ENCODE peak calls at places on chromosomes 5 and 9, in seven cellular contexts. L is left ventricle myocardium inferior; P is heart right ventricle; I is Panc1; E is CD4-positive, alpha-beta memory T cell; X is H9; Z is right lobe of liver. M is an unnamed sample. For H3K9me3 and H3K4me1, the result is how much of the 10 kb centered on the place peaks cover.

GRCh38 chr5:66021585-66021984 is 95.2 kb downstream of the ERBIN start:
- DNase-seq in I (no peak), Z (no peak), E (no peak), X (no peak), L (no peak), P (no peak), M (no peak)

GRCh38 chr5:84474126-84474525 is 89.4 kb upstream of the EDIL3 start:
- DNase-seq in E (no peak), Z (no peak), X (no peak), L (no peak), P (no peak), I (no peak), M (no peak)

GRCh38 chr5:18761801-18762200 is 1127.5 kb downstream of the TAF11L14 start:
- DNase-seq in Z (no peak), I (no peak), E (no peak), X (no peak), P (no peak), L (no peak), M (no peak)

GRCh38 chr9:87702921-87703320 is 23.0 kb upstream of the CTSL start:
- DNase-seq in X (no peak), Z (no peak), P (no peak), E (no peak), I (no peak), L (no peak), M (no peak)

GRCh38 chr5:93596676-93597441 is 13.8 kb downstream of the NR2F1 start:
- DNase-seq in P (no peak), L (no peak), X (peak), E (no peak), Z (no peak), I (no peak), M (no peak)

GRCh38 chr5:1745190-1745805 is 54.3 kb downstream of the MRPL36 start:
- DNase-seq in X (peak), E (no peak), Z (peak), L (no peak), P (no peak), I (no peak), M (peak)

GRCh38 chr9:126945682-126946081 is 31.1 kb downstream of the RALGPS1 start:
- DNase-seq in L (no peak), Z (no peak), X (no peak), E (no peak), I (no peak), P (no peak), M (no peak)

GRCh38 chr9:109244179-109245132 is 76.4 kb downstream of the EPB41L4B start:
- DNase-seq in Z (peak), P (peak), X (peak), E (peak), L (peak), I (peak), M (peak)

GRCh38 chr9:131382850-131383729 is 10.8 kb upstream of the PRRC2B start:
- DNase-seq in Z (no peak), E (no peak), I (no peak), L (peak), X (peak), P (no peak), M (peak)

GRCh38 chr5:139132515-139132914 is 65.7 kb downstream of the SIL1 start:
- DNase-seq in X (no peak), P (no peak), L (no peak), Z (no peak), I (no peak), E (no peak), M (no peak)

GRCh38 chr5:116763987-116764866 is 189.6 kb upstream of the SEMA6A start:
- DNase-seq in L (no peak), P (no peak), I (no peak), Z (no peak), X (no peak), E (no peak), M (no peak)

GRCh38 chr9:93228453-93228852 is 44.5 kb downstream of the WNK2 start:
- DNase-seq in Z (no peak), P (no peak), L (no peak), X (no peak), E (no peak), I (no peak), M (no peak)

GRCh38 chr5:98771389-98772109 is 1.9 kb upstream of the RGMB start:
- DNase-seq in P (no peak), L (no peak), E (peak), Z (no peak), X (peak), I (peak), M (peak)

GRCh38 chr5:96247097-96247675 is 185.9 kb downstream of the PCSK1 start:
- DNase-seq in E (no peak), Z (no peak), P (no peak), L (no peak), X (no peak), I (no peak), M (peak)

GRCh38 chr9:121930970-121931369 is 162.1 kb downstream of the TTLL11 start:
- DNase-seq in Z (peak), L (no peak), P (no peak), I (no peak), E (no peak), X (no peak), M (no peak)

GRCh38 chr9:128159073-128159783 is 837 bp upstream of the BBLN start:
- DNase-seq in Z (no peak), L (no peak), I (no peak), P (no peak), E (peak), X (no peak), M (peak)

GRCh38 chr5:173232499-173233346 is 2.3 kb downstream of the NKX2-5 start:
- DNase-seq in L (no peak), E (no peak), Z (no peak), X (peak), P (peak), I (no peak), M (no peak)

GRCh38 chr5:176995896-176996767 is 10.4 kb downstream of the UIMC1 start:
- DNase-seq in L (no peak), P (no peak), X (no peak), I (no peak), Z (no peak), E (no peak), M (peak)

GRCh38 chr5:39506216-39506615 is 81.4 kb upstream of the DAB2 start:
- DNase-seq in L (peak), P (no peak), Z (no peak), I (no peak), X (no peak), E (no peak), M (no peak)

GRCh38 chr5:68739752-68740151 is 354.1 kb upstream of the SLC30A5 start:
- DNase-seq in Z (no peak), X (no peak), L (no peak), I (no peak), P (no peak), E (no peak), M (no peak)

GRCh38 chr9:34997375-34997774 is 7.8 kb downstream of the DNAJB5 start:
- DNase-seq in E (no peak), L (no peak), X (no peak), Z (no peak), I (no peak), P (no peak), M (no peak)

GRCh38 chr9:89919171-89919681 is 314.4 kb downstream of the GADD45G start:
- DNase-seq in P (peak), L (peak), E (peak), X (peak), I (peak), Z (peak), M (no peak)

GRCh38 chr5:67350185-67350584 is 153.6 kb upstream of the CD180 start:
- DNase-seq in L (no peak), X (no peak), E (no peak), P (no peak), Z (no peak), I (no peak), M (no peak)

GRCh38 chr9:131578778-131579504 is 33.6 kb downstream of the PRRT1B start:
- DNase-seq in Z (peak), L (no peak), X (no peak), P (no peak), I (no peak), E (peak), M (peak)

GRCh38 chr9:25700430-25700829 is 22.2 kb upstream of the TUSC1 start:
- DNase-seq in E (no peak), Z (no peak), P (no peak), L (no peak), I (no peak), X (no peak), M (no peak)

GRCh38 chr5:65907138-65907537 is 19.2 kb upstream of the ERBIN start:
- DNase-seq in Z (no peak), I (no peak), X (no peak), L (no peak), P (no peak), E (no peak), M (no peak)

GRCh38 chr5:3269400-3270169 is 326.0 kb upstream of the IRX1 start:
- DNase-seq in I (no peak), P (no peak), E (no peak), Z (no peak), X (no peak), L (no peak), M (no peak)

GRCh38 chr5:120394259-120394658 is 69.8 kb upstream of the PRR16 start:
- DNase-seq in E (no peak), I (no peak), X (no peak), Z (no peak), L (no peak), P (no peak), M (no peak)

GRCh38 chr5:148120317-148120716 is 48.0 kb upstream of the SPINK14 start:
- DNase-seq in X (no peak), I (no peak), E (no peak), P (no peak), Z (no peak), L (no peak), M (no peak)

GRCh38 chr5:57494104-57495098 is 11.8 kb upstream of the ACTBL2 start:
- DNase-seq in X (no peak), L (peak), I (no peak), P (peak), E (peak), Z (peak), M (peak)

GRCh38 chr9:84003246-84003645 is 22.6 kb downstream of the RMI1 start:
- DNase-seq in I (no peak), Z (no peak), X (no peak), L (no peak), P (no peak), E (no peak), M (no peak)

GRCh38 chr9:110089681-110090370 is 118.1 kb downstream of the C9orf152 start:
- DNase-seq in Z (no peak), L (no peak), X (no peak), P (no peak), E (no peak), I (no peak), M (no peak)

GRCh38 chr9:114180701-114181582 is 25.6 kb downstream of the COL27A1 start:
- DNase-seq in L (peak), E (no peak), I (no peak), Z (no peak), P (no peak), X (no peak), M (no peak)

GRCh38 chr9:109467936-109468335 is 30.2 kb downstream of the PTPN3 start:
- DNase-seq in Z (no peak), X (no peak), L (no peak), I (no peak), P (no peak), E (no peak), M (no peak)

GRCh38 chr5:78008356-78008967 is 232.3 kb upstream of the TBCA start:
- DNase-seq in I (peak), Z (no peak), E (no peak), P (no peak), X (no peak), L (no peak), M (peak)

GRCh38 chr5:115417076-115417475 is 120.6 kb upstream of the CCDC112 start:
- DNase-seq in E (no peak), P (no peak), X (no peak), I (no peak), L (no peak), Z (no peak), M (no peak)

GRCh38 chr5:54760182-54760935 is 225.0 kb downstream of the ESM1 start:
- DNase-seq in L (no peak), E (no peak), X (no peak), P (no peak), Z (no peak), I (no peak), M (peak)

GRCh38 chr9:111662851-111663823 is 1.7 kb downstream of the GNG10 start:
- DNase-seq in P (no peak), L (no peak), Z (no peak), E (peak), X (peak), I (no peak), M (no peak)

GRCh38 chr5:141269195-141269594 is 24.0 kb downstream of the PCDHB15 start:
- DNase-seq in E (no peak), P (no peak), X (no peak), L (no peak), I (no peak), Z (no peak), M (no peak)
- H3K9me3 ChIP-seq in E (under half), P (under half), X (under half), L (half or more), I (half or more), Z (under half), M (under half)

GRCh38 chr5:179822059-179822432 is 1.3 kb downstream of the SQSTM1 start:
- DNase-seq in E (no peak), P (no peak), I (no peak), Z (no peak), L (no peak), X (no peak), M (no peak)

GRCh38 chr5:179820483-179821297 is at the start of gene SQSTM1:
- DNase-seq in Z (peak), L (peak), I (no peak), E (peak), P (peak), X (peak), M (peak)

GRCh38 chr5:179820127-179820482 is 600 bp upstream of the SQSTM1 start:
- DNase-seq in Z (no peak), E (no peak), P (no peak), L (no peak), I (no peak), X (no peak), M (peak)

GRCh38 chr5:179822444-179822990 is 1.8 kb downstream of the SQSTM1 start:
- DNase-seq in X (no peak), I (no peak), Z (no peak), E (no peak), L (no peak), P (no peak), M (peak)

DNA sequence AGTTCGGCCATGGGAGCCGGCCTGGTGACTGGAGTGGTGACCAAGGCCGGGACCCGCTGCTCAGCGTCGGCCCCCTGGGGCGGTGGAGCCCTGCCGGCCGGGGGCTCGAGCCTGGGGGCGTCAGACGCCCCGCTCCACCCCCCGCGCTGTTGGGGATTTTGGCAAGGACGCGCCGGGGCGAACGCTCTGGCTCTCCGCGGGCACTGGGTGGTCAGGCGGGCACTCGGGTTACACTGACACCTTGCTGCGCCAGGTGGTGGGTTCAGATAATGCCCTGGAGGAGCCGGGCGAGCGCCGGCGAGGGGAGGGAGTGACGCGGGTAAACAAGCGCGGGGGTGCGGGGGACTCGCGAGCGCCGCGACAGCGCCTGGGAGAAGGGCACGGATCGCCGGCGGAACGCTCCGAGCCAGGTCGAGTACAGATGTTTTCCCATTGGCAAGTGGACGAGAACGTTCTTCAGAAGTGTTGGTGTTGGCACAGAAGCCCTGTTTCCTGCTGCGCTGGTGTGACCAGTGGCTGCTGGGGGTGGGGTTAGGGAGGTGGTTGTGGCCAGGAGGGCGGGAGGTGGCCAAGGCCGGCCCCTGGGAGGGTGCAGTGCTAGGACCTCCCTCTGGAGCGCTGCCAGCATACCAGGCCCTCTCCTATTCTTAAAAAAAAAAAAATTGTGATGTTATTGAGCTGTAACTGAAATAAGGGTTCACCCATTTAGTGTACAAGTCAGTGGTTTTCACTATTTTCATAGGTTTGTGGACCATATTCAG is 773 bp downstream of the SQSTM1 start:
- DNase-seq in E (peak), X (peak), Z (peak), I (no peak), P (peak), L (peak), M (peak)
- H3K4me1 ChIP-seq in E (half or more), X (under half), Z (half or more), I (half or more), P (under half), L (half or more), M (under half)

GRCh38 chr5:166285385-166285784 is 2006.1 kb upstream of the WWC1 start:
- DNase-seq in E (no peak), I (no peak), X (no peak), P (no peak), Z (no peak), L (no peak), M (no peak)

GRCh38 chr5:166282939-166283338 is 2008.5 kb upstream of the WWC1 start:
- DNase-seq in Z (no peak), I (no peak), E (no peak), P (no peak), L (no peak), X (no peak), M (no peak)

DNA sequence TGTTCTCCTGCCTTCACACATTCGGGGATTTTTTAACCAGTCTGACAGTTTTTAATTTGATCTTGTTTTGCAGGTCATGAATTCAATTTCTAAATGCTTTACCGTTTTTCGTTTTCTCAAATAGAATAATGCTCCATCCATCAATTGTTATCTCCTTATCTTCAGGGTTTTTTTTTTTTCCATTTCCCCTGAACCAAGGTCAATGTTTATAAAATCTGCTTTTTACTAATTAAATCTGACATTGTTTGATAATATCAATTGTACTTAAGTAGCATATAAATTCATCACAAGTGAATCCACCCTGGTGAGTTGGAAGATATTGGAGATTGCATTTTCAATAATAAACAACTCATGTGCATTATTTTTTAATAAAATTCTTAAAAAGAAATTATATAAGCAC is 2004.6 kb upstream of the WWC1 start:
- DNase-seq in I (no peak), P (no peak), E (no peak), Z (no peak), X (no peak), L (no peak), M (no peak)
- H3K9me3 ChIP-seq in I (under half), P (under half), E (under half), Z (under half), X (under half), L (under half), M (under half)

DNA sequence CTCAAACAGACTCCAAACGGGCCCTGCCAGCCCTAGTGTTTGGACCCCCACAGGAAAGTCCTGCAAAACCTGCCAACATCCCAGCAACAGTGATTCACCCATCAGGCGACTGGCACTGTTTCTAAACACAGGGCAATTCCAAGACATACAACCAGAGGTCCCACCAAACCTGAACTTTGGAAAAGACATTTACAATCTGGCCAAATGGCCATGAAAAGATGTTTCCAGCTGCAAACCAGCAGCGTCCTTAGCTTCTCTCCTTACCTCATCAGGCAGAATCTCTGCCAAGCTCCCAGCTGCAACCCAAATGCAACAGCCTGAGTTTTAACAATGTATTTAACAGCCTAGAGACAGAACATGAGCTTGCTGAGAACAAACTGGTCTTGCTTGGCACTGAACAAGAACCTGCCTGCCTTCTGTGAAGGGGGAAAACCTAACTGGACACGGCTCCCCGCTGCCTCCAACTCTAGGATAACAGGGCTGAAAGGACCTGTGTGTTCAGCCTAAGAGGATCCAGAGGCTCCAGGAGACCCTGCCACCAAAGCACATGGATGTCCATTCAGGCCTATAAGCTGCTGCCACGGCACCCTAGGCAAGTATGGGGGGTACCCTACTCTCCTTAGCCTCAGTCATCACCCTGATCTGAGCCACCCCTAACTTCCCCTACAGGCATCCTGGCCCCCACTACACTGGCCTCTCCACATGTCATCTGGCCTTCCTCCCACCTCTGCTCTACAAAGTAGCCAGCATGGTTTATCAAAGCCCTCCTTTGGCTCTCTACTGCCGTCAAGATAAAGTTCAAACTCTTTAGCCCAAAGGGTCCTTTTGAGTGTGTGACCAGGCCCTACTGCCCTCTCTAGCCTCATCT is 5.6 kb downstream of the P4HA2 start:
- DNase-seq in P (peak), X (no peak), E (no peak), L (peak), I (no peak), Z (no peak), M (no peak)
- H3K4me1 ChIP-seq in P (under half), X (under half), E (under half), L (half or more), I (under half), Z (under half), M (half or more)

DNA sequence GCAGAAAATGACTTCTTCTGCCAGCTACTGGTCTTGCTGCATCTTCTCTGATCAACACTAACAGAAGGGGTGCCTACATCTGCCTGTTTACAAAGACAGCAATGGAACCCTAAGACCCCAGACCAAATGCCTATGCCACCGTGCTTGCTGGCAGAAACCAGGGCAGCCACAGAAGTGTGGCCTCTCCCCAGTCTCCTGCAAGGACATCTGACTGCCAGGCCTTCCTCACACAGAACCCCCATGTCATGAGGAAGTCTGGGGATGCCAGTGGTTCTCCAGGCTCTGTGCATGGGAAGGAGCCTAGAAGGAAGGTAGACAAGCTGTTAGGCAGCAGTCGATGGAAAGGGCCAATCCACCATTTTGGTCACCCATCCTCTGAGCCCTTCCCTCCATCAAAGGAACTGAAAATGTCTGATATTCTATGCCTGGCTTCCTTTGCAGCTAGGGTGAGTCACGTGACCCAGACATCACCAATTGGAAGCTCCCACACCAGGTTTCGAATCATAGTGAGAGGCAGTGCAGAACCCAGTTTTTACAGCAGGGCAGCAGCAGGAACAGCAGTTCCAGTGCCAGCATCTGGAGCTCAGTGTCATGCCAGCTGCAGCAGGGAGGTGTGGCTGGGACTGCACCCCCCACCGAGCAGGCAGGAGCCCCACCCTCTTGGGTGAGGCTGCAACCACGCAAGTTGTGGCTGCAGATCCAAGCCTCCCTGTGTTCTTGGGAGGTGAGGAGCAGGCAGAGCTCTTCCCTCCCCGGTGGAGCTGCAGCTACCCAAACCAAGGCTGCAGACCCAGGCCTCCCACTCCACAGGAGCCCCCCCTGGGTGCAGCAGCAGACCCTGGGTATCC is 123.4 kb downstream of the OLFM1 start:
- DNase-seq in E (no peak), I (no peak), X (no peak), L (no peak), Z (peak), P (peak), M (peak)
- H3K9me3 ChIP-seq in E (under half), I (under half), X (under half), L (under half), Z (under half), P (under half), M (under half)

M was measured in osteoblast.